ENCODE peak calls at places on chromosomes 3 and 15, in four cellular contexts. One of them, this sample, is unnamed.

GRCh38 chr3:30658328-30659052 is 52.1 kb downstream of the TGFBR2 start:
- DNase-seq in nephron progenitor cell: no peak
- DNase-seq in AG10803: peak
- DNase-seq in naive thymus-derived CD4-positive, alpha-beta T cell: peak
- DNase-seq in this sample: peak

GRCh38 chr3:134332344-134332743 is 41.9 kb downstream of the AMOTL2 start:
- DNase-seq in nephron progenitor cell: no peak
- DNase-seq in AG10803: no peak
- DNase-seq in naive thymus-derived CD4-positive, alpha-beta T cell: no peak
- DNase-seq in this sample: no peak

GRCh38 chr3:36790765-36791164 is 26.4 kb upstream of the DCLK3 start:
- DNase-seq in nephron progenitor cell: no peak
- DNase-seq in AG10803: no peak
- DNase-seq in naive thymus-derived CD4-positive, alpha-beta T cell: no peak
- DNase-seq in this sample: no peak

GRCh38 chr3:170553788-170554620 is 31.9 kb downstream of the SLC7A14 start:
- DNase-seq in nephron progenitor cell: no peak
- DNase-seq in AG10803: peak
- DNase-seq in naive thymus-derived CD4-positive, alpha-beta T cell: no peak
- DNase-seq in this sample: no peak

GRCh38 chr3:33395900-33396299 is 44.3 kb downstream of the UBP1 start:
- DNase-seq in nephron progenitor cell: no peak
- DNase-seq in AG10803: no peak
- DNase-seq in naive thymus-derived CD4-positive, alpha-beta T cell: no peak
- DNase-seq in this sample: no peak

GRCh38 chr3:53045107-53045783 is 628 bp downstream of the SFMBT1 start:
- DNase-seq in nephron progenitor cell: peak
- DNase-seq in AG10803: peak
- DNase-seq in naive thymus-derived CD4-positive, alpha-beta T cell: peak
- DNase-seq in this sample: peak

GRCh38 chr15:66802087-66803001 is 100.3 kb downstream of the SMAD6 start:
- DNase-seq in nephron progenitor cell: no peak
- DNase-seq in AG10803: peak
- DNase-seq in naive thymus-derived CD4-positive, alpha-beta T cell: no peak
- DNase-seq in this sample: peak

GRCh38 chr3:119346076-119346496 is 51.9 kb downstream of the ARHGAP31 start:
- DNase-seq in nephron progenitor cell: no peak
- DNase-seq in AG10803: no peak
- DNase-seq in naive thymus-derived CD4-positive, alpha-beta T cell: no peak
- DNase-seq in this sample: peak

GRCh38 chr3:18124501-18124900 is 300.6 kb downstream of the SATB1 start:
- DNase-seq in nephron progenitor cell: no peak
- DNase-seq in AG10803: peak
- DNase-seq in naive thymus-derived CD4-positive, alpha-beta T cell: no peak
- DNase-seq in this sample: peak

GRCh38 chr3:158808697-158809096 is 6.8 kb downstream of the MFSD1 start:
- DNase-seq in nephron progenitor cell: no peak
- DNase-seq in AG10803: peak
- DNase-seq in naive thymus-derived CD4-positive, alpha-beta T cell: no peak
- DNase-seq in this sample: no peak

This sample was measured in adipocyte.